ENCODE peak calls at places on chromosome 16, in four cellular contexts. I is HCT116, U is GM12878, S is H1. Y is an unnamed sample.

GRCh38 chr16:70470927-70471341 is 16.5 kb downstream of the FCSK start:
- DNase-seq in I (no peak), U (no peak), S (peak; percentile 74), Y (peak; percentile 72)

GRCh38 chr16:12265168-12265567 is 288.6 kb downstream of the SNX29 start:
- DNase-seq in I (no peak), U (no peak), S (no peak), Y (no peak)

GRCh38 chr16:79876332-79876730 is 275.8 kb upstream of the MAF start:
- DNase-seq in I (no peak), U (peak; percentile 19), S (no peak), Y (no peak)

GRCh38 chr16:87336850-87337240 is 19.7 kb upstream of the C16orf95 start:
- DNase-seq in I (no peak), U (no peak), S (no peak), Y (no peak)

GRCh38 chr16:87297918-87298631 is 19.1 kb downstream of the C16orf95 start:
- DNase-seq in I (no peak), U (no peak), S (peak; percentile 85), Y (peak; percentile 48)

GRCh38 chr16:65202461-65202860 is 80.6 kb upstream of the CDH11 start:
- DNase-seq in I (no peak), U (no peak), S (no peak), Y (no peak)

GRCh38 chr16:9525037-9525436 is 433.6 kb downstream of the HAPSTR1 start:
- DNase-seq in I (no peak), U (no peak), S (no peak), Y (no peak)

GRCh38 chr16:89922477-89922883 is 662 bp upstream of the TUBB3 start:
- DNase-seq in I (peak; percentile 82), U (no peak), S (peak; percentile 70), Y (no peak)

GRCh38 chr16:53091508-53092211 is 36.9 kb downstream of the CHD9 start:
- DNase-seq in I (no peak), U (peak; percentile 72), S (no peak), Y (no peak)

GRCh38 chr16:6343157-6343556 is 989.5 kb upstream of the RBFOX1 start:
- DNase-seq in I (no peak), U (no peak), S (no peak), Y (no peak)

GRCh38 chr16:86389566-86390328 is 120.6 kb upstream of the FOXF1 start:
- DNase-seq in I (no peak), U (no peak), S (no peak), Y (no peak)

GRCh38 chr16:9661336-9661735 is 520.9 kb downstream of the GRIN2A start:
- DNase-seq in I (no peak), U (no peak), S (no peak), Y (no peak)

GRCh38 chr16:79776243-79776884 is 175.8 kb upstream of the MAF start:
- DNase-seq in I (no peak), U (no peak), S (no peak), Y (no peak)

GRCh38 chr16:75946058-75946457 is 219.8 kb upstream of the CPHXL start:
- DNase-seq in I (no peak), U (no peak), S (no peak), Y (no peak)

GRCh38 chr16:89132194-89133005 is 38.7 kb downstream of the ACSF3 start:
- DNase-seq in I (no peak), U (no peak), S (no peak), Y (no peak)

GRCh38 chr16:85490971-85491771 is 122.0 kb upstream of the GSE1 start:
- DNase-seq in I (peak; percentile 31), U (no peak), S (peak; percentile 89), Y (no peak)

GRCh38 chr16:27341971-27342370 is 28.2 kb downstream of the IL4R start:
- DNase-seq in I (no peak), U (no peak), S (no peak), Y (no peak)

GRCh38 chr16:88200896-88201185 is 181.9 kb upstream of the ZNF469 start:
- DNase-seq in I (no peak), U (no peak), S (no peak), Y (no peak)

GRCh38 chr16:81711609-81712329 is 67.3 kb upstream of the PLCG2 start:
- DNase-seq in I (peak; percentile 86), U (no peak), S (no peak), Y (no peak)

GRCh38 chr16:11621920-11622651 is 35.4 kb upstream of the LITAF start:
- DNase-seq in I (no peak), U (no peak), S (no peak), Y (no peak)

GRCh38 chr16:28089205-28089991 is 25.9 kb upstream of the GSG1L start:
- DNase-seq in I (no peak), U (no peak), S (no peak), Y (no peak)

GRCh38 chr16:12146966-12147365 is 170.4 kb downstream of the SNX29 start:
- DNase-seq in I (no peak), U (no peak), S (no peak), Y (no peak)

GRCh38 chr16:55815320-55815719 is 17.6 kb downstream of the CES1 start:
- DNase-seq in I (no peak), U (no peak), S (no peak), Y (no peak)

GRCh38 chr16:31077592-31078199 is 3.5 kb downstream of the ZNF646 start:
- DNase-seq in I (no peak), U (no peak), S (no peak), Y (no peak)

GRCh38 chr16:27286446-27286845 is 17.9 kb upstream of the NSMCE1 start:
- DNase-seq in I (no peak), U (no peak), S (no peak), Y (no peak)

GRCh38 chr16:6018848-6019489 is 921.4 kb upstream of the EEF2KMT start:
- DNase-seq in I (no peak), U (no peak), S (peak; percentile 67), Y (no peak)

GRCh38 chr16:27429981-27430441 is 28.0 kb downstream of the IL21R start:
- DNase-seq in I (no peak), U (no peak), S (peak; percentile 30), Y (no peak)

GRCh38 chr16:3144331-3144881 is 9.6 kb downstream of the ZNF213 start:
- DNase-seq in I (no peak), U (no peak), S (no peak), Y (no peak)

GRCh38 chr16:54931757-54932660 is 1.3 kb downstream of the IRX5 start:
- DNase-seq in I (no peak), U (no peak), S (peak; percentile 63), Y (peak; percentile 14)

GRCh38 chr16:81522141-81522701 is 77.6 kb downstream of the CMIP start:
- DNase-seq in I (peak; percentile 85), U (no peak), S (peak; percentile 65), Y (peak; percentile 87)

GRCh38 chr16:48099455-48099854 is 56.3 kb downstream of the ABCC12 start:
- DNase-seq in I (peak; percentile 49), U (no peak), S (no peak), Y (peak; percentile 36)

GRCh38 chr16:57422026-57422944 is 17.7 kb downstream of the CCL17 start:
- DNase-seq in I (no peak), U (no peak), S (peak; percentile 60), Y (peak; percentile 65)

GRCh38 chr16:75559002-75559401 is 3.0 kb upstream of the TMEM231 start:
- DNase-seq in I (no peak), U (no peak), S (no peak), Y (peak; percentile 14)

GRCh38 chr16:89039756-89040155 is 53.9 kb upstream of the ACSF3 start:
- DNase-seq in I (no peak), U (no peak), S (no peak), Y (no peak)

GRCh38 chr16:75192606-75193264 is 14.2 kb downstream of the CTRB2 start:
- DNase-seq in I (no peak), U (no peak), S (no peak), Y (no peak)

GRCh38 chr16:80997139-80997798 is 9.4 kb downstream of the CMC2 start:
- DNase-seq in I (no peak), U (peak; percentile 66), S (no peak), Y (no peak)

GRCh38 chr16:31073073-31073822 is 792 bp downstream of the ZNF668 start:
- DNase-seq in I (peak; percentile 82), U (no peak), S (peak; percentile 96), Y (peak; percentile 86)

DNA sequence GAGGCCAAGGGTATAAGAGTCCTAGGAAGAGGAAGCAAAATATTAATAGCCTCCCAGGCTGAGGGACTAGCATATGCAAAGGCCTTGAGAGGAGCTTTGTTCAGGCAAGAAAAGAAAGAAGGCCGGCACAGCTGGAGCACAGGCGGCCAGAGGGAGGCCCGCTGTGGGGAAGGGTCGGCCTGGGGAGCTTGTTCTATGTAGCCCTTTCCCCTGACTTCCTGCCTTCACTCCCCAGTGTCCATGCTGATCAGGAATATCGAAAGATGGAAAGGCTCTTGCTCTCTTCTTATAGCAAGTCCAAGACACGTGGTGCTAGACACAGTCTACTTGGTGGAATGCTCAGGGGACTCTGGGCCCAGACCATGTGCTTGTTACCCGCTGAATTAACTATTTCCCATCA is 27.4 kb upstream of the HAS3 start:
- DNase-seq in I (no peak), U (no peak), S (no peak), Y (no peak)
- TF ChIP-seq JUND in I (no peak), U (no peak), S (no peak), Y (no peak)

GRCh38 chr16:60166-60565 is 6.5 kb downstream of the SNRNP25 start:
- DNase-seq in I (no peak), U (no peak), S (no peak), Y (no peak)
- TF ChIP-seq JUND in I (no peak), U (no peak), S (no peak), Y (no peak)

DNA sequence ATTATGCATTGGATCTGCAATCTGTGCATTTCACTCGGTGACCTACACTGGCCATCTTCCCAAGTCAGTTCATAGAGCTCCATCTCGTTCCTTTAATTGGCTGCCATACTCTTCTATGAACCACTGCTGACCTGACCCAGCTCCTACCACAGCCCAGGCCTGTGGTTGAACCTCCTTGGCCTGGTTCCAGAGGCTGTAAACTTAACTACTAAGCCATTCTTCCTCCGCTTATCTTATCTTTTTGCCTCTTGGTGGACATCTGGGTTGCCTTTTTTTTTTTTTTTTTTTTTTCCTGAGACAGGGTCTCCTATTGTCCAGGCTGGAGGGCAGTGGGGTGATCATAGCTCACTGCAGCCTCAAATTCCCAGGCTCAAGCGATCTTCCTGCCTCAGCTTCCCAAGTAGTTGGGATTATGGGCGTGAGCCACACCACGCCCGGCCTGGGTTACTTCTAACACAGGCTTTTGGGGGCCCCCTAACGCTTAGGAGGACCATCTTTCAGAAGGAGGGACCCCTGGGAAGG is 18.3 kb downstream of the COQ7 start:
- DNase-seq in I (no peak), U (no peak), S (no peak), Y (no peak)
- TF ChIP-seq JUND in I (no peak), U (no peak), S (no peak), Y (no peak)

GRCh38 chr16:1542166-1542500 is 8.7 kb downstream of the TMEM204 start:
- DNase-seq in I (no peak), U (no peak), S (no peak), Y (no peak)
- TF ChIP-seq JUND in I (no peak), U (no peak), S (no peak), Y (no peak)

DNA sequence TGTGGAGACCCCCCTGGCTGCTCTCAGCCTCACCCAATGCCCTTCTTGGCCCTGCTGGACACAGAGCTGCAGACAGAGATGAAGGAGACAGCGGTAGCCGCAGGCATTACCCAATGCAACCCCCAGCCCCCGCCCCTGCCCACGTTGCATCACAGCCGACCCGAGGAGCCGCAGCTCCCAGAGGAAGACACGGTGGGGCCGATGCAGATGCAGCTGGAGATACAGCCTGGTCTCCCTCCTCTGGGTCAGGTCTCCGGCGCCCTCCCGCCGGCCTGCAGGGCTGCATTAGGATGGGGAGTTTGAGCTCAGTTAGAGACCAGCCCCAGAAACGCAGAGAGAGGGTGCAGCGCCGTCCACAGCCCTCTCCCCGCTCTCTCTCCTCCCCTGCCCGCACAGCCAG is 19.4 kb upstream of the UBE2I start:
- DNase-seq in I (no peak), U (no peak), S (no peak), Y (no peak)
- TF ChIP-seq JUND in I (no peak), U (no peak), S (no peak), Y (no peak)